ENCODE peak calls at places on chromosomes 3 and 15, in four cellular contexts. P is Peyer's patch, S is transverse colon, L is tibial artery. C is an unnamed sample.

GRCh38 chr15:65460948-65461347 is 38.2 kb upstream of the IGDCC4 start:
- DNase-seq in P (no peak), S (no peak), L (no peak), C (no peak)

GRCh38 chr15:25180606-25181289 is 226.0 kb downstream of the SNRPN start:
- DNase-seq in P (no peak), S (peak; percentile 1), L (peak; percentile 23), C (no peak)

GRCh38 chr15:76963596-76963995 is 31.3 kb upstream of the PSTPIP1 start:
- DNase-seq in P (no peak), S (no peak), L (no peak), C (no peak)

GRCh38 chr15:48233246-48233645 is 27.1 kb downstream of the SLC12A1 start:
- DNase-seq in P (no peak), S (no peak), L (no peak), C (no peak)

GRCh38 chr3:120471643-120472042 is 20.9 kb upstream of the FSTL1 start:
- DNase-seq in P (no peak), S (no peak), L (no peak), C (no peak)

GRCh38 chr3:19149388-19149787 is 1.1 kb downstream of the KCNH8 start:
- DNase-seq in P (no peak), S (no peak), L (no peak), C (no peak)

GRCh38 chr15:46848704-46849103 is 868.6 kb upstream of the SEMA6D start:
- DNase-seq in P (no peak), S (no peak), L (no peak), C (no peak)

GRCh38 chr3:157647820-157648219 is 144.6 kb upstream of the VEPH1 start:
- DNase-seq in P (no peak), S (no peak), L (no peak), C (no peak)

GRCh38 chr15:67882487-67883227 is 42.8 kb upstream of the RNU6-1 start:
- DNase-seq in P (no peak), S (no peak), L (no peak), C (no peak)

GRCh38 chr3:66439666-66440344 is 61.0 kb downstream of the LRIG1 start:
- DNase-seq in P (no peak), S (no peak), L (no peak), C (no peak)

GRCh38 chr3:66438045-66438444 is 62.8 kb downstream of the LRIG1 start:
- DNase-seq in P (no peak), S (no peak), L (no peak), C (no peak)

GRCh38 chr3:66441124-66441523 is 59.7 kb downstream of the LRIG1 start:
- DNase-seq in P (no peak), S (no peak), L (no peak), C (no peak)

GRCh38 chr3:66435988-66436387 is 64.8 kb downstream of the LRIG1 start:
- DNase-seq in P (no peak), S (no peak), L (no peak), C (no peak)

DNA sequence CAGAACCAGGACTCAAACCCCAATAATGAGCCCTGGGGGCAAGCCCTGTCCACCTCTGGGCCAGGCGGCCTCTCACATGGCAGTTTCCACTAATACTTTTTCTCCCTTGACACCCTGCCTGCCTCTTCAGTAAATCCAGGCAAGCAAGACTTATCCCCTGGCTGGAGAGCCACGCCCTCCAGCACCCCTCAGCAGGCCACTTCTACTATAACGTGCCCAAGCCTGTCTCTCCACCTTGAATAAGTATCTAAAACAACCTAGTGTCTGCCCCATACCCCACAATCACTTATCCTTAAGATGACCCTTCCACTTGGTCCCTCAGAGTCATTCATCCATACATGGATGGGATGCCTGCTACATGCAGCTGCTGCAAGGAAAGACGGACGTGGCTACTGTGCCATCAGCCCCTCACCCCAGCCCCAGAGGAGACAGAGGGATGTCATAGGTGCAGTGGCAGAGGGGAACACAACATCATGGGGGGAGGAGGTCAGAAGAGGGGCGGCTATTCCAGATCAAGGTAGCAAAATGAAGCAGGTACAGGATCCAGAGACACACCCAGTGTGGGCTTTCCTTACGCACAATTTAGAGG is 63.4 kb downstream of the LRIG1 start:
- DNase-seq in P (no peak), S (no peak), L (peak; percentile 50), C (no peak)
- H3K4me1 ChIP-seq in P (no peaks in the 10 kb centered on the region), S (peaks cover 33% of the 10 kb centered on the region), L (no peaks in the 10 kb centered on the region), C (peaks cover 27% of the 10 kb centered on the region)

DNA sequence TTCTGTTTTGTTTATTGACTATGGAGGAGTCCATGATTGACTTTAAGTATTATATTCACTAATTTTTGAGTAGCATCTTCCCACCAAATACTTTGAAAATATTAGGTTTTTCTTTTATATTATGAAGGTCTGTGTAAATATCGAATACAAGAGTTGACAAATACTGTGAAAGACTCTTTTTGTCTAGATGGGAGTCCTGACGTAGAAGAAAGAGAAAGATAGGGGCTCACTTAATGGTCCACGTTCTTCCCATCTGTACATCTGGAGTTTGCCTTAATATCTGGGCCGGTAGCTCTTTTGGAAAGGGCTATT is 7.8 kb upstream of the UTS2B start:
- DNase-seq in P (no peak), S (no peak), L (no peak), C (no peak)
- H3K4me1 ChIP-seq in P (peaks cover 6% of the 10 kb centered on the region), S (peaks cover 11% of the 10 kb centered on the region), L (no peaks in the 10 kb centered on the region), C (no peaks in the 10 kb centered on the region)

DNA sequence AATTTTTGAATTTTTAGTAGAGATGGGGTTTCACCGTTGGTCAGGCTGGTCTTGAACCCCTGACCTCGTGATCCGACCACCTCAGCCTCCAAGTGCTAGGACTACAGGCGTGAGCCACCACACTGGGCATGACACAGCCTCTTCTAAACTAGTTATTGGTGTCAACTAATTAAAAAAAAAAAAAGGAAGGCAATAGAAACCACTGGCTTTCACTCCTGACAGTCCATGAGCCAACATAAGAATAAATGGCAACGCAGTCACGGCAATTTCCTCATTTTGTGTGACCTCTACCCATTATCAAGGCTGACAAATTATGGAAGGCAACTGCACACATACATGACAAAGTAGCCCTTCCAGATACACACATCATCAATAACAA is 6.0 kb downstream of the ARHGEF3 start:
- DNase-seq in P (no peak), S (no peak), L (no peak), C (no peak)
- H3K4me1 ChIP-seq in P (peaks cover 12% of the 10 kb centered on the region), S (peaks cover 13% of the 10 kb centered on the region), L (no peaks in the 10 kb centered on the region), C (peaks cover 30% of the 10 kb centered on the region)

GRCh38 chr3:150602426-150603089 is 563 bp upstream of the SELENOT start:
- DNase-seq in P (no peak), S (no peak), L (no peak), C (no peak)
- H3K4me1 ChIP-seq in P (peaks cover 22% of the 10 kb centered on the region), S (peaks cover 17% of the 10 kb centered on the region), L (no peaks in the 10 kb centered on the region), C (peaks cover 7% of the 10 kb centered on the region)

GRCh38 chr3:66432041-66432766 is 68.6 kb downstream of the LRIG1 start:
- DNase-seq in P (no peak), S (no peak), L (peak; percentile 52), C (no peak)
- H3K4me1 ChIP-seq in P (no peaks in the 10 kb centered on the region), S (peaks cover 3% of the 10 kb centered on the region), L (no peaks in the 10 kb centered on the region), C (peaks cover 29% of the 10 kb centered on the region)

GRCh38 chr15:89138999-89139612 is 50.9 kb downstream of the ABHD2 start:
- DNase-seq in P (no peak), S (no peak), L (peak; percentile 62), C (no peak)
- H3K4me1 ChIP-seq in P (no peaks in the 10 kb centered on the region), S (peaks cover 23% of the 10 kb centered on the region), L (no peaks in the 10 kb centered on the region), C (peaks cover 42% of the 10 kb centered on the region)

C was measured in lung.